ENCODE peak calls at places on chromosome 19, in five cellular contexts. B, X, C, F and I are unnamed samples. For H3K4me1, the result is how much of the 10 kb centered on the place peaks cover.

GRCh38 chr19:15091918-15092753 is 10.1 kb downstream of the OR1I1 start:
- DNase-seq in F (peak), C (no peak), B (peak), X (peak), I (no peak)

GRCh38 chr19:41951686-41952172 is 7.4 kb downstream of the RABAC1 start:
- DNase-seq in B (peak), F (peak), C (no peak), X (peak), I (peak)

GRCh38 chr19:15195381-15195964 is 5.3 kb downstream of the NOTCH3 start:
- DNase-seq in B (peak), X (peak), C (no peak), F (peak), I (peak)

GRCh38 chr19:34661357-34661756 is 15.6 kb downstream of the SCGB2B2 start:
- DNase-seq in C (no peak), X (no peak), B (no peak), F (no peak), I (no peak)

GRCh38 chr19:18233224-18233825 is 7.1 kb upstream of the PDE4C start:
- DNase-seq in B (peak), F (peak), X (peak), C (no peak), I (peak)

GRCh38 chr19:5080030-5080644 is 111.2 kb downstream of the KDM4B start:
- DNase-seq in C (no peak), B (peak), X (no peak), F (no peak), I (no peak)

GRCh38 chr19:8065489-8066261 is 13.1 kb downstream of the CCL25 start:
- DNase-seq in F (no peak), B (peak), X (no peak), C (no peak), I (no peak)

GRCh38 chr19:2551172-2551863 is 75.4 kb downstream of the GADD45B start:
- DNase-seq in B (no peak), X (no peak), C (no peak), F (no peak), I (no peak)

GRCh38 chr19:16771618-16772017 is 52.0 kb downstream of the NWD1 start:
- DNase-seq in F (peak), X (peak), C (peak), B (peak), I (peak)

GRCh38 chr19:19204181-19204580 is 967 bp upstream of the NR2C2AP start:
- DNase-seq in X (no peak), C (no peak), F (no peak), B (no peak), I (no peak)

GRCh38 chr19:49506575-49507105 is 5.8 kb upstream of the FCGRT start:
- DNase-seq in B (peak), F (no peak), C (no peak), X (peak), I (peak)

GRCh38 chr19:29690842-29691241 is 24.2 kb downstream of the C19orf12 start:
- DNase-seq in B (no peak), C (no peak), F (peak), X (peak), I (peak)

GRCh38 chr19:50046649-50047503 is 21.1 kb downstream of the ZNF473 start:
- DNase-seq in X (peak), B (peak), F (peak), C (no peak), I (peak)

DNA sequence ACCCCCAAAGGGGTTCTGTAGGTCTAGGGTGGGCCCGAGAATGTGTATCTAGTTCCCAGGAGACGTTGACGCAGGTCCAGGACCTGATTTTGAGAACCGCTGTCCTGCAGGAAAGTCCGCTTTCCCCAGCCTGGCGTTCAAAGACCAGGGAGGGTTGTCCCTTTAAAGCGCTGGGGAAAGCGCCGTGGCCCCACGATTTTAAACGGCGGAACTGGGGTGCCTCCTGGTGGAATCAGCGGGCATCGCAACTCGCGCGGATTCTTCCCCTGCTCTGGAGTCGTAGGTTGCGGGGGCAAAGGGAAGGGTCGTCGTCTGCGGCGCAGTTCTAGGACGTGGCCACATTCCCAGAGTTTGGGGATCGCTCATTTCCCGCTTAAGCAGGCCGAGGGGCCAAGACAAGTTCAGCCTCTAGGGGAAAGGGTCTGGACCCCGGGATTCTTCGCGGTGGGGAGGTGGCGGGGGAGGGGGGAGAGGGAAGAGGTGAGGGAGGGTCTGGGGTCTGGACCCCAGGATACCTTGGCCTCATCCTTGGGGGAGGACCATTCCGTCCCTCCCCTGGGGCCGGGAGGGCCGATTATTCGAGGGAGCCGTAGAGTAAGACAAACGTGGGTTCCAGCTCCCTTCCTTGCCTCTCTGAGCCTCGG is 7.7 kb downstream of the PNMA8B start:
- DNase-seq in X (peak), B (peak), F (peak), C (no peak), I (peak)
- TF ChIP-seq RCOR1 in X (no peak), B (no peak), F (no peak), C (no peak), I (no peak)

DNA sequence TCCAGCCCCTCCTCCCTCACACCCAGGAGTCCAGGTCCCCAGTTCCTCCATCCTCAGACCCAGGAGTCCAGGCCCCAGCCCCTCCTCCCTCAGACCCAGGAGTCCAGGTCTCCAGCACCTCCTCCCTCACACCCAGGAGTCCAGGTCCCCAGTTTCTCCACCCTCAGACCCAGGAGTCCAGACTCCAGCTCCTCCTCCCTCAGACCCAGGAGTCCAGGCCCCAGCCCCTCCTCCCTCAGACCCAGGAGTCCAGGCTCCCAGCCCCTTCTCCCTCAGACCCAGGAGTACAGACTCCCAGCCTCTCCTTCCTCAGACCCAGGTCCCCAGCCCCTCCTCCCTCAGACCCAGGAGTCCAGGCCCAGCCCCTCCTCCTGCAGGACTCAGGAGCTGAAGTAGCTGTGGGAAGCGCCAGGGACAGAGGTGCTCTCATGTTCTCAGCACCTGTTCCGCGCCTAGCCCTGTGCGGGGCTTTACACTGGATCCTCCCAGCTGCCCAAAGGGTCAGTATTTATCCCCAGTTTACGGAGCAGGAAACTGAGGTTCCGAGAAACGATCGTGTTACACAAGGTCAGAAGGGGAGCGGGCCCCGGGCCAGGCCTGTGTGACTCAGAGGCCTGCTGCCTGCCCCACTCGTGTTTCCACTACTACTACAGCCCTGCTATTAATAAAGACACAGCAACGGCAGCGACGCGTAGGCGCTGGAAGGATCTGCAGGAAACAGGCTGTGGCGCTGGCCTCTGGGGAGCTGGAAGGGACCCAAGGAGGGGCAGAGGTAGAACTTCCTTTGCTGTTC is 1.7 kb upstream of the SBK3 start:
- DNase-seq in X (peak), B (no peak), F (peak), C (no peak), I (peak)
- H3K4me1 ChIP-seq in X (under half), B (under half), F (under half), C (under half), I (half or more)

DNA sequence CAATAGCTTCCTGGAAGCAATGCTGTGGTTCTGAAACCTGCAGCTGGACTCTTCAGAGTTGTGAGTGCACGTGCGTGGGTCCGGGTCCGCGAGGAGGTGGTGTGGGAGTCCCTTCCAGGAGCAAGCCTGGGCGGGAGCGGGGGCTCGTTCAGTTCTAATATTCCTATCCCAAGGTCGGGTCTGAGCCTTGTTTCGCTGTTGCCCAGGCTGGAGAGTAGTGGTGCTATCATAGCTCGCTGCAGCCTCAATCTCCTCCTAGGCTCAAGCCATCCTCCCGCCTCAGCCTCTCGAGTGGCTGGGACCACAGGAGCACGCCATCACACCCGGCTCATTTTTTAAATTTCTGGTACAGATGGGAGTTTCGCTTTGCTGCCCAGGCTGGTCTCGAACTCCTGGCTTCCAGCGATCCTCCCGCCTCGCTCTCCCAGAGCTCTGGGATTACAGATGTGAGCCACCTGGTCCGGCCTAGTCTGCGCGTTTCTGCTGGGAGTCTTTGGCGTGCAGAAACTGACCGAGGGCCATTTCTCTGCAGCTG is 625 bp downstream of the ZFP82 start:
- DNase-seq in F (no peak), X (no peak), C (no peak), B (no peak), I (no peak)
- TF ChIP-seq RCOR1 in F (no peak), X (no peak), C (no peak), B (no peak), I (no peak)

GRCh38 chr19:43305642-43306041 is 36.3 kb upstream of the PSG9 start:
- DNase-seq in X (peak), C (no peak), F (no peak), B (no peak), I (no peak)

GRCh38 chr19:43300876-43301765 is 31.8 kb upstream of the PSG9 start:
- DNase-seq in X (no peak), B (no peak), F (no peak), C (no peak), I (no peak)

GRCh38 chr19:43308244-43308815 is 39.0 kb upstream of the PSG9 start:
- DNase-seq in C (no peak), B (no peak), X (no peak), F (no peak), I (no peak)

GRCh38 chr19:43310221-43310620 is 40.9 kb upstream of the PSG9 start:
- DNase-seq in X (no peak), F (no peak), C (no peak), B (no peak), I (no peak)

GRCh38 chr19:43306097-43306496 is 36.8 kb upstream of the PSG9 start:
- DNase-seq in B (no peak), X (no peak), C (no peak), F (no peak), I (no peak)
- H3K4me1 ChIP-seq in B (under half), X (under half), C (under half), F (under half), I (under half)